ENCODE peak calls at places on chromosomes 5 and 9, in ten cellular contexts. B, I, F, J, Z, D, H, T, G and O are unnamed samples.

GRCh38 chr9:131417264-131418142 is 23.6 kb downstream of the PRRC2B start:
- DNase-seq in D (no peak), Z (no peak), J (no peak), F (no peak), T (no peak), H (no peak), G (no peak), I (no peak), B (no peak), O (no peak)

GRCh38 chr5:43627028-43627427 is 24.0 kb downstream of the NNT start:
- DNase-seq in F (peak; percentile 63), D (peak; percentile 52), J (no peak), G (peak; percentile 62), H (peak; percentile 46), T (peak; percentile 43), B (peak; percentile 39), I (peak; percentile 79), Z (peak; percentile 31), O (no peak)

GRCh38 chr5:125277494-125278154 is 531.2 kb upstream of the ZNF608 start:
- DNase-seq in I (peak; percentile 50), B (peak; percentile 49), J (no peak), G (peak; percentile 85), Z (no peak), F (peak; percentile 54), T (no peak), H (no peak), D (no peak), O (peak; percentile 91)

GRCh38 chr9:8718121-8718725 is 918.6 kb upstream of the DMAC1 start:
- DNase-seq in H (no peak), F (peak; percentile 11), I (peak; percentile 92), D (no peak), J (no peak), G (peak; percentile 68), Z (no peak), T (no peak), B (peak; percentile 11), O (peak; percentile 89)

GRCh38 chr5:137352095-137352494 is 147.0 kb downstream of the SPOCK1 start:
- DNase-seq in G (no peak), T (no peak), D (no peak), I (no peak), H (no peak), Z (no peak), B (no peak), J (no peak), F (no peak), O (no peak)

GRCh38 chr5:136655429-136655828 is 290.1 kb upstream of the TRPC7 start:
- DNase-seq in B (no peak), T (no peak), H (no peak), D (no peak), F (no peak), G (peak; percentile 2), I (no peak), Z (no peak), J (no peak), O (no peak)

GRCh38 chr9:135797507-135798302 is 95.7 kb downstream of the KCNT1 start:
- DNase-seq in T (peak; percentile 34), B (peak; percentile 51), H (peak; percentile 40), D (peak; percentile 46), J (no peak), F (peak; percentile 37), I (peak; percentile 31), Z (peak; percentile 33), G (peak; percentile 23), O (no peak)

GRCh38 chr5:95261369-95262175 is 23.3 kb downstream of the MCTP1 start:
- DNase-seq in D (no peak), G (peak; percentile 46), Z (no peak), B (peak; percentile 37), H (no peak), T (peak; percentile 23), I (peak; percentile 69), J (no peak), F (peak; percentile 50), O (no peak)

GRCh38 chr9:15155826-15156225 is 151.2 kb downstream of the TTC39B start:
- DNase-seq in B (no peak), T (no peak), J (no peak), D (no peak), F (peak; percentile 16), I (peak; percentile 61), G (peak; percentile 33), H (peak; percentile 14), Z (no peak), O (no peak)

GRCh38 chr5:1772634-1773033 is 27.0 kb downstream of the MRPL36 start:
- DNase-seq in J (no peak), T (no peak), F (peak; percentile 48), B (peak; percentile 38), G (peak; percentile 48), I (peak; percentile 58), D (no peak), Z (peak; percentile 51), H (no peak), O (no peak)

DNA sequence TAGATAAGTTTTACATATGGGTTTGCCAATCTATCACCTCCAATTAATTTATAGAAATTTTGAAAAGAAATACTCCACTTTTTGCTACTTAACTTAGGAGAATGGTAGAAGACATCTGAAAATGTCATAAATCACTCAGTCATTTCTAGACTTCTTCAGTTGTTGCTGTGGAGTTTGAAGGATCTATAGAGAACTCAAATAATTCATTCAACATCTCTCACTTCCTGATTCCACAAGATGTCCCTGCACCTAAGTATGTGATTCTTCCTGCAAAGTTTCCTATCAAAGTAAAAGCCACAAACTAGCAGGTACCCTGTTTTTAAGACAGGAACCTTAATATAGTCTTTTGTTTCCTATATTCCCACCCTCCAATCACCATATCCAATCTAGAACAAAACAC is 297.1 kb upstream of the ATP10B start:
- DNase-seq in D (no peak), G (no peak), F (no peak), I (no peak), Z (peak; percentile 7), J (no peak), B (no peak), T (no peak), H (no peak), O (no peak)
- H3K4me3 ChIP-seq in D (no peak overlapping the region), G (no peak overlapping the region), F (no peak overlapping the region), I (no peak overlapping the region), Z (no peak overlapping the region), J (no peak overlapping the region), B (no peak overlapping the region), T (no peak overlapping the region), H (no peak overlapping the region), O (no peak overlapping the region)

DNA sequence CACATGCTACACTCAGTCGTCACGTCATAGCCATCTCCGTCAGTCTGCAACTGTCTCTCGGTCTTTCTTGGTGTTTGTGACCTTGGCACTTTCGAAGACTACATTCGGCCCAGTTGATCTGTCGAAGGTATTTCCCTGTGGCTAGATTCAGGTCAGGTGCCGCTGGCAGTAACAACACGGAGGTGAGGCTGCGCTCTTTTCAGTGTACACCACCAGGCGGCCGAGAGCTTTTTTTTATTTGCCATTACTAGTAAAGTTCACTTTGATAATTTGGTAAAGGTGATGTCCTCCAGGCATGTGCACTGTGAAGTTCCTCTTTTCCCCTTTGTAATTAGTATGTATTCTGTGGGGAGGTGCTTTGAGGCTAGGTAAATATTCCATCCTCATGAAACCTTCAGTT is 49.7 kb downstream of the RNF130 start:
- DNase-seq in H (no peak), T (no peak), B (no peak), I (no peak), Z (no peak), D (no peak), G (no peak), J (no peak), F (no peak), O (no peak)
- H3K4me3 ChIP-seq in H (no peak overlapping the region), T (no peak overlapping the region), B (no peak overlapping the region), I (no peak overlapping the region), Z (no peak overlapping the region), D (no peak overlapping the region), G (no peak overlapping the region), J (no peak overlapping the region), F (no peak overlapping the region), O (no peak overlapping the region)

GRCh38 chr5:144778546-144778945 is 607.9 kb downstream of the KCTD16 start:
- DNase-seq in J (no peak), B (no peak), F (no peak), T (no peak), G (no peak), D (no peak), H (no peak), Z (no peak), I (peak; percentile 2), O (no peak)

GRCh38 chr5:144774247-144774646 is 603.6 kb downstream of the KCTD16 start:
- DNase-seq in Z (no peak), H (no peak), T (no peak), D (no peak), G (no peak), F (no peak), B (no peak), I (no peak), J (no peak), O (no peak)
- H3K4me3 ChIP-seq in Z (no peak overlapping the region), H (no peak overlapping the region), T (no peak overlapping the region), D (no peak overlapping the region), G (no peak overlapping the region), F (no peak overlapping the region), B (no peak overlapping the region), I (no peak overlapping the region), J (no peak overlapping the region), O (no peak overlapping the region)

GRCh38 chr5:6728795-6729183 is 15.6 kb downstream of the TENT4A start:
- DNase-seq in G (no peak), H (no peak), D (no peak), J (no peak), F (no peak), B (no peak), Z (no peak), T (no peak), I (no peak), O (no peak)

GRCh38 chr5:6729400-6730310 is 16.4 kb downstream of the TENT4A start:
- DNase-seq in B (no peak), F (no peak), G (no peak), D (no peak), T (peak; percentile 42), I (no peak), H (peak; percentile 63), J (no peak), Z (peak; percentile 37), O (no peak)

GRCh38 chr5:6726006-6726405 is 12.8 kb downstream of the TENT4A start:
- DNase-seq in T (no peak), D (no peak), J (no peak), F (no peak), B (no peak), G (no peak), H (no peak), Z (no peak), I (no peak), O (no peak)

GRCh38 chr5:6727231-6727630 is 14.0 kb downstream of the TENT4A start:
- DNase-seq in D (no peak), Z (no peak), F (no peak), T (no peak), G (no peak), I (no peak), B (no peak), H (no peak), J (no peak), O (no peak)

DNA sequence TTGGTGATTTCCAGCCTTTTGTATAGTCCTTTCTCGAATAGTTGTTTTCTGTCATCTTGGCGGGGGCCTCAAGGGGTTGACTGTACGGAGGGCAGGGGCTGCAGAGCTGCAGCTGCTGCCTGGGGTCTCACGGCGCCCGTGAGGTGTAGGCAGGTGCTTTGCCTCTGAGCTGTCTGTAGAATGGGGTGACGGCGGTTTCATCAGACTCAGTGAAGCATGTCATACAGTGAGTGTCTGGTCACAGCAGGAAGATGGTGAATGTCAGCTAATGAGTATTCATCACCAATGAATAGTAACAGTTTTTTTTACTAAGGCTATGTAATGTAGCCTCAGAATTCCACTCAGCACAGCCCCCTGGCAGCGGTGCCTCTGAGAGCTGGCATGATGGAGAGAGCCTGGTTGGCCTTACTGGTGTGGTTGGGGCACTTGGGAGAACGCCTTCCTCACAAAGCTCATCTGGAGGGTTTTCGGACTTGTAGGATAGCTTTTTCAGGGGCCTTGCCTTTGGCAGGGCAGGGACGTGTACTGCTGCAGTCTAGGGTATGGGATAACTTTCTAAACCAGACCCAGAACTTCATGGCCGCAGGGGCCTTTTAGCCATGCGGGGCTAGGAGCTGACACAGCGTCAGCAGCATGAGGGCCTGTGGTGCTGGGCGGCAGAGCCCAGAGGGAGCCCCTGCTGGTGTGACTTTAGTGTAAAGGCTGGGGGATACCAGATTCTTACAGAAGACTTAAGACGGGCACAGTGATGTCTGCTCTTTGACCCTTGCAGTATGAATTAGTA is 15.0 kb downstream of the TENT4A start:
- DNase-seq in B (no peak), G (no peak), J (no peak), H (no peak), T (no peak), I (no peak), D (no peak), Z (peak; percentile 84), F (no peak), O (no peak)
- H3K4me3 ChIP-seq in B (no peak overlapping the region), G (no peak overlapping the region), J (no peak overlapping the region), H (no peak overlapping the region), T (no peak overlapping the region), I (no peak overlapping the region), D (no peak overlapping the region), Z (peak overlapping the region; percentile 55), F (no peak overlapping the region), O (no peak overlapping the region)